ENCODE peak calls at places on chromosomes 7 and 10, in four cellular contexts. J is AG04449, E is brain microvascular endothelial cell, I is choroid plexus epithelial cell. P is an unnamed sample.

GRCh38 chr10:1240341-1240775 is 184.2 kb downstream of the WDR37 start:
- DNase-seq in I (no peak), J (no peak), E (no peak), P (no peak)

GRCh38 chr10:72194949-72195348 is 20.9 kb upstream of the ANAPC16 start:
- DNase-seq in E (no peak), J (no peak), I (no peak), P (no peak)

GRCh38 chr7:131249003-131249402 is 78.7 kb upstream of the MKLN1 start:
- DNase-seq in I (peak; percentile 97), E (peak; percentile 97), J (peak; percentile 90), P (peak; percentile 76)

GRCh38 chr10:108410231-108410630 is 1245.7 kb upstream of the SORCS1 start:
- DNase-seq in J (no peak), E (no peak), I (no peak), P (no peak)

GRCh38 chr7:106283831-106284515 is 810 bp downstream of the NAMPT start:
- DNase-seq in I (peak; percentile 43), E (peak; percentile 12), J (no peak), P (peak; percentile 7)

GRCh38 chr10:96789571-96790108 is 42.5 kb upstream of the LCOR start:
- DNase-seq in E (no peak), J (no peak), I (no peak), P (no peak)

GRCh38 chr10:48478980-48479811 is 125.7 kb downstream of the ARHGAP22 start:
- DNase-seq in I (no peak), E (no peak), J (no peak), P (no peak)

GRCh38 chr7:135160858-135161653 is 9.5 kb downstream of the CYREN start:
- DNase-seq in E (no peak), J (no peak), I (peak; percentile 72), P (no peak)

GRCh38 chr7:42103456-42103855 is 133.6 kb downstream of the GLI3 start:
- DNase-seq in E (no peak), J (no peak), I (peak; percentile 29), P (no peak)

GRCh38 chr7:158078161-158078910 is 509.3 kb downstream of the PTPRN2 start:
- DNase-seq in I (no peak), J (no peak), E (no peak), P (no peak)

GRCh38 chr10:97074256-97075145 is 111.3 kb downstream of the SLIT1 start:
- DNase-seq in E (no peak), I (no peak), J (no peak), P (no peak)

GRCh38 chr10:92834981-92835380 is 13.3 kb upstream of the EXOC6 start:
- DNase-seq in J (no peak), I (peak; percentile 55), E (no peak), P (no peak)

GRCh38 chr10:987906-988666 is at the start of gene GTPBP4:
- DNase-seq in E (peak; percentile 96), I (peak; percentile 98), J (peak; percentile 81), P (peak; percentile 71)

P was measured in HS-27A.